ENCODE peak calls at places on chromosomes 4 and X, in four cellular contexts. C, L, Q and D are unnamed samples. For H3K9me3, the result is how much of the 10 kb centered on the place peaks cover.

GRCh38 chr4:101791189-101791572 is 651 bp downstream of the BANK1 start:
- DNase-seq in L (no peak), C (no peak), Q (no peak), D (no peak)

GRCh38 chr4:123846627-123847026 is 450.0 kb downstream of the SPRY1 start:
- DNase-seq in C (no peak), Q (no peak), L (no peak), D (no peak)

GRCh38 chr4:85474818-85475630 is at the start of gene ARHGAP24:
- DNase-seq in Q (peak), L (peak), C (peak), D (no peak)

GRCh38 chrX:153598541-153599191 is at the start of gene CCNQ:
- DNase-seq in Q (no peak), L (no peak), C (no peak), D (no peak)

GRCh38 chrX:20091499-20091898 is 25.2 kb downstream of the MAP7D2 start:
- DNase-seq in C (no peak), Q (no peak), L (no peak), D (no peak)

GRCh38 chr4:38860788-38861424 is 4.3 kb upstream of the TLR6 start:
- DNase-seq in L (no peak), C (no peak), Q (peak), D (peak)

GRCh38 chr4:127309360-127310095 is 323.2 kb upstream of the INTU start:
- DNase-seq in C (no peak), L (no peak), Q (no peak), D (no peak)

GRCh38 chr4:47466061-47466785 is 2.7 kb upstream of the COMMD8 start:
- DNase-seq in C (no peak), L (no peak), Q (no peak), D (no peak)

GRCh38 chr4:68291256-68291655 is 45.8 kb upstream of the TMPRSS11B start:
- DNase-seq in L (no peak), Q (no peak), C (no peak), D (no peak)

GRCh38 chrX:34218063-34218462 is 85.9 kb upstream of the FAM47A start:
- DNase-seq in L (no peak), C (no peak), Q (no peak), D (no peak)

GRCh38 chr4:94581766-94582165 is 130.0 kb downstream of the PDLIM5 start:
- DNase-seq in Q (no peak), C (no peak), L (no peak), D (no peak)

GRCh38 chr4:33543941-33544450 is 2700.3 kb downstream of the ARAP2 start:
- DNase-seq in Q (no peak), C (no peak), L (no peak), D (no peak)
- H3K9me3 ChIP-seq in Q (under half), C (under half), L (under half), D (under half)

DNA sequence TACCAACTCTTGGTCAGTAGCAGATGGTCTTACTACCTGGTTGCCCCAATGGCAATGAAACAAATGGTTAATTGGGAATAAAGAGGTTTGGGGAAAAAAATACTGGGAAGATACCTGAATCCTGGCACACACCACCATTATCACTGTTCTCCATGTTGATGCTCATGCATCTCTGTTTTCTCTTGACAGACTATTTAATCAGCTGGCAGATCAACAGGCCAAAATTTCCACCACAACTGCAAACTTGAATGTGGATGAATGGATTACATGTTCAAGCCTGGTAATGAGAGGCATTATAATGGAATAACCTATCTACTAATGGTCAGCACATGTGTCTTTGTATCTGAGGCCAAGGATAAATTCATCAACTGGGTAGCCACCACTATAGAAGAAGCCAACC is 45.7 kb downstream of the ZNF721 start:
- DNase-seq in C (no peak), Q (no peak), L (no peak), D (no peak)
- H3K9me3 ChIP-seq in C (half or more), Q (half or more), L (under half), D (half or more)

GRCh38 chr4:3303445-3303824 is 10.6 kb downstream of the RGS12 start:
- DNase-seq in L (no peak), Q (no peak), C (no peak), D (no peak)
- H3K9me3 ChIP-seq in L (under half), Q (under half), C (under half), D (under half)

GRCh38 chr4:176547005-176547404 is 227.2 kb downstream of the SPCS3 start:
- DNase-seq in C (no peak), L (no peak), Q (no peak), D (no peak)
- H3K9me3 ChIP-seq in C (under half), L (under half), Q (under half), D (under half)